ENCODE peak calls at places on chromosomes 1 and 21, in four cellular contexts. F, B, E and V are unnamed samples.

GRCh38 chr1:30615076-30615795 is 108.1 kb downstream of the MATN1 start:
- DNase-seq in F (no peak), E (no peak), B (no peak), V (no peak)

GRCh38 chr21:45522986-45523385 is 19.3 kb downstream of the SLC19A1 start:
- DNase-seq in F (no peak), B (no peak), E (no peak), V (no peak)

GRCh38 chr1:33634806-33635205 is 162.4 kb downstream of the ZSCAN20 start:
- DNase-seq in F (peak; percentile 50), B (peak; percentile 35), E (no peak), V (peak; percentile 69)

GRCh38 chr1:107963601-107964396 is 1.2 kb downstream of the VAV3 start:
- DNase-seq in F (peak; percentile 29), B (peak; percentile 47), E (peak; percentile 8), V (peak; percentile 69)

GRCh38 chr1:2306151-2306978 is 78.2 kb downstream of the SKI start:
- DNase-seq in E (no peak), F (no peak), B (no peak), V (no peak)

GRCh38 chr1:110206261-110206660 is 3.9 kb upstream of the KCNC4 start:
- DNase-seq in F (no peak), E (no peak), B (no peak), V (no peak)

GRCh38 chr21:46327711-46328110 is 3.8 kb downstream of the PCNT start:
- DNase-seq in B (no peak), F (no peak), E (no peak), V (no peak)

GRCh38 chr1:59879556-59879955 is 47.0 kb downstream of the CYP2J2 start:
- DNase-seq in F (peak; percentile 77), E (peak; percentile 7), B (peak; percentile 68), V (peak; percentile 19)

GRCh38 chr1:224333309-224333926 is 3.4 kb upstream of the NVL start:
- DNase-seq in F (no peak), E (no peak), B (peak; percentile 81), V (peak; percentile 55)

GRCh38 chr1:15758953-15759661 is 512 bp downstream of the FBLIM1 start:
- DNase-seq in E (no peak), B (no peak), F (no peak), V (peak; percentile 66)

GRCh38 chr21:37620401-37620800 is 253.8 kb downstream of the DYRK1A start:
- DNase-seq in E (no peak), F (no peak), B (no peak), V (no peak)

GRCh38 chr1:56435434-56436337 is 143.7 kb downstream of the PLPP3 start:
- DNase-seq in B (no peak), E (no peak), F (no peak), V (no peak)

GRCh38 chr1:151606384-151606783 is 5.5 kb upstream of the SNX27 start:
- DNase-seq in E (no peak), B (no peak), F (no peak), V (no peak)

GRCh38 chr1:229340496-229340895 is 2.4 kb downstream of the CCSAP start:
- DNase-seq in E (no peak), F (no peak), B (no peak), V (no peak)

GRCh38 chr1:108639899-108640560 is 20.9 kb downstream of the HENMT1 start:
- DNase-seq in F (no peak), B (no peak), E (no peak), V (no peak)

GRCh38 chr1:178353524-178353923 is 143.2 kb downstream of the CLEC20A start:
- DNase-seq in F (no peak), E (no peak), B (no peak), V (no peak)

GRCh38 chr1:125066385-125066784 is 3881.6 kb downstream of the SRGAP2C start:
- DNase-seq in F (no peak), E (no peak), B (no peak), V (no peak)

GRCh38 chr1:71490432-71490831 is 409.6 kb upstream of the ZRANB2 start:
- DNase-seq in B (no peak), F (no peak), E (no peak), V (no peak)

GRCh38 chr1:48249868-48250267 is 27.4 kb downstream of the SLC5A9 start:
- DNase-seq in B (no peak), F (no peak), E (no peak), V (no peak)
- TF ChIP-seq CTCF in B (peak; percentile 7), F (no peak), E (no peak), V (no peak)

DNA sequence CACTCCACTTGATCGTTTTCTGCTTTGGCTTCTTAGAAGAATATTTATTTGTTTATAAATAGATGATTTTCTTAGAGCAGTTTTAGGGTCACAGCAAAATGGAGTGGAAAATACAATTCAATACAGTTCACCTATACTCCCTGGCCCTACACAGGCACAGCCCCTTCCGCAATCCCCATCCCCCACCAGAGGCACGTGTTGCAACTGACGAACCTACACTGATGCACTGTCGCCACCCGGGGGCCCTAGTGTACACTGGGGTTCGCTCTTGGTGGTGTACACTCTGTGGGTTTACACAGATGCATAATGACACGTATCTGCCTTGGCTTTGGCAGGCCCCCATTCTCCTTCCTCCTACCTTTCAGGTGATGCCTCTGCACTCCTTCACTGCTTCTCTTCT is 8.0 kb downstream of the ECHDC2 start:
- DNase-seq in B (no peak), E (no peak), F (no peak), V (no peak)
- TF ChIP-seq CTCF in B (no peak), E (no peak), F (no peak), V (no peak)

DNA sequence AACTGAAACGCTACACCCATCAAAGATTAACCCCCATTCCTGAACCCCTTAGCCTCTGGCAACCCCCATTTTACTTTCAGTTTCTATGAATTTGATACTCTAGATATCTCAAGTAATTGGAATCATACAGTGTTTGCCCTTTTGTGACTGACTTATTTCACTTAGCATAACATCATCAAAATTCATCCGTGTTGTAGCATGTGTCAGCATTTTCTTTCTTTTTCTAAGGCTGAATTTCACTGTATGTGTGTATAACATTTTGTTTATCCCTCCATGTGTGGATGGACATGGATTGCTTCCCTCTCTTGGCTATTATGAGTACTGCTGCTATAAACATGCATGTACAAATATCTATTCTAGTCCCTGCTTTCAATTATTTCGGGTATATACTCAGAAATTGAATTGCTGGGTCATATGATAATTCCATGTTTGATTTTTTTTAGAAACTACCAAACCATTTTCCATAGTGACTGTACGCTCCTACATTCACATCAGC is 97.3 kb downstream of the MAP3K21 start:
- DNase-seq in E (no peak), B (no peak), F (no peak), V (no peak)
- TF ChIP-seq CTCF in E (no peak), B (peak; percentile 28), F (no peak), V (no peak)

GRCh38 chr1:189409774-189410173 is 1067.9 kb downstream of the BRINP3 start:
- DNase-seq in E (no peak), F (no peak), B (no peak), V (no peak)
- TF ChIP-seq CTCF in E (no peak), F (no peak), B (no peak), V (no peak)

GRCh38 chr1:195373831-195374230 is 1234.4 kb downstream of the KCNT2 start:
- DNase-seq in E (no peak), B (no peak), F (no peak), V (no peak)

DNA sequence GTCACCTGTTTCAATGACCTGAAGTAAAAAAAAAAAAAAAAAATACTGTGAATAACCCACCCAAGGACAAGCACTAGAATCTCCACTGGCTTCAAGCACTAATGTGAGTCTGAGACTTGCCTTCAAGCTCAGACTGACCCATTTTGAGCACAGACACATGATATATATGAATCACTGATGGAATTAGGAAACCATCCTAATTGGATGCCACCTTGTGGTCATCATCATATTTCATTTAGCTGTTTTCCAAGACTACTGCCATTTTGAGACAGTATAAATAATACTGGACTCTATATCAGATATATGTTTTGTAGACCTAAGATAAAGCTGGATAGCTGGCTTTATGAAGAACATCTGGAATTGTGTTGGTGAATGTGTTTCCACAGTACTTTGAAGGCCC is 1232.0 kb downstream of the KCNT2 start:
- DNase-seq in B (peak; percentile 25), E (no peak), F (no peak), V (no peak)
- TF ChIP-seq CTCF in B (peak; percentile 34), E (no peak), F (no peak), V (no peak)

DNA sequence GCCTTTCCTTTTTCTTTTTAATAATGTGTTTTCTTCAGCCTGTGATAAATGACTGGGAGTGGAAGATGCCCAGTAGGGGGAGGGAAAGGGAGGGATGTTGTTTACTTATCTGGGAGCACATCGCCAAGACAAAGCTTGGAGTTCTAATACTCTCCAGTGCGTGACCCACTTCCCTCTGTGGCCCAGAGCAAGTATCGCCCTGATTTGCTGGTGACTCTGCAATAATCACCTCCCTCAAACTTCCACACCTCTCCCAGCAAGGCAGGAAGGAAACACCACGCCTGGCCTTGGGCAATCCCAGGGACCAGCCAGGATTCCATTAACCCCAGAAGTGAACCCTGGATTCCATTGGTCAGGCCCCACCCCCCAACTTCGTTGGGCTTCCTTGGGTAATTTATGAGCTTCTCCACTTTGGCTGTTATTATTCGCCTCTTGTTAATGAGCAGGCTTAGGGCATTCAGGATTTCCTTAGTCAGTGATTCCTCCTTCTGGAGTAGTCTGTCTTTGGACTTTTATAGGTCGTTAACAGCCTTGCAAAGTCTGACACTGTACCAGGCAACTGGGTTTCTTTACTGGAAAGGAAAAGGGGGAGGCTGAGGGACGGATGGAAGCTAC is 24.3 kb upstream of the GRHL3 start:
- DNase-seq in B (no peak), E (no peak), F (peak; percentile 50), V (no peak)
- TF ChIP-seq CTCF in B (no peak), E (no peak), F (no peak), V (no peak)

GRCh38 chr1:205672395-205672889 is 7.9 kb downstream of the SLC45A3 start:
- DNase-seq in F (no peak), E (no peak), B (no peak), V (no peak)
- TF ChIP-seq CTCF in F (no peak), E (no peak), B (no peak), V (no peak)

GRCh38 chr1:198933506-198933905 is 294.7 kb downstream of the PTPRC start:
- DNase-seq in E (no peak), F (no peak), B (no peak), V (no peak)

GRCh38 chr1:198936371-198937083 is 297.7 kb downstream of the PTPRC start:
- DNase-seq in F (no peak), E (no peak), B (no peak), V (no peak)

GRCh38 chr1:198934414-198934813 is 295.6 kb downstream of the PTPRC start:
- DNase-seq in F (no peak), B (no peak), E (no peak), V (no peak)

GRCh38 chr1:198934901-198935301 is 296.1 kb downstream of the PTPRC start:
- DNase-seq in E (peak; percentile 18), F (no peak), B (no peak), V (no peak)

DNA sequence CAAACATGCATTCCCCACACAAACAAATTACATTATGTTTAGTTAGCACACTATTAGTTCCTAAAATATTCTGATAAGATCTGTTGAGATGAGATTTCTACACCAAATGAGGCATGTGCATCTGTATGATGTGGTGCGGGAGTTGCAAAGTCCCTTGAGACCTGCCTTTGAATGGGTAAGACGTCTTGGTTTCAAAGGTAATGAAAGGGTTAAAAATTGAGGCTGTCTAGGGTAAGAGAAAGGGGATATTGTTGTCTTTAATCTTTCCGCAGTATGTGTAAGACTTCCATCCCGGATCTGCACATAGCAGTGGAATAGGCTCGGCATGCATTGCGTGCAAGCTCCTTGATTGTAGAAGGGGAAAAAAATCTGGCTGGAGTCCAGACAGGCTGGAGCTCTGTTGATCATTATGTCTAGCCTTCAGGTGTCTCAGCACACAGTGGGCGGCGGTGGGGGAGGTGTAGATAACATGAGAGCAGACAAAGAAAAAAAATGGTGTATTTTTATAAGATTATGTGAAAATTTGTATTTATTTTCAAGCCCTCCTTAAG is 296.6 kb downstream of the PTPRC start:
- DNase-seq in E (no peak), F (peak; percentile 78), B (no peak), V (no peak)
- TF ChIP-seq CTCF in E (no peak), F (no peak), B (no peak), V (no peak)